ENCODE peak calls at places on chromosomes 3 and 15, in five cellular contexts. M is psoas muscle, L is vagina, C is PC-9, W is A549. V is an unnamed sample.

GRCh38 chr15:67685716-67686115 is 139.6 kb upstream of the SKOR1 start:
- DNase-seq in C (no peak), L (no peak), W (no peak), M (no peak), V (no peak)

GRCh38 chr3:78344918-78345317 is 1305.0 kb downstream of the ROBO2 start:
- DNase-seq in L (no peak), W (no peak), C (no peak), M (no peak), V (no peak)

GRCh38 chr15:33839540-33839939 is 128.8 kb upstream of the CHRM5 start:
- DNase-seq in L (no peak), W (no peak), C (no peak), M (no peak), V (no peak)

GRCh38 chr3:157231071-157231470 is 71.1 kb upstream of the CCNL1 start:
- DNase-seq in W (no peak), L (no peak), C (no peak), M (no peak), V (no peak)

GRCh38 chr3:1499694-1500093 is 406.9 kb downstream of the CNTN6 start:
- DNase-seq in C (no peak), M (no peak), L (no peak), W (no peak), V (no peak)

GRCh38 chr3:45105855-45106655 is 40.1 kb downstream of the CDCP1 start:
- DNase-seq in M (no peak), C (no peak), W (no peak), L (no peak), V (peak; percentile 74)

GRCh38 chr3:192445768-192446644 is 281.3 kb downstream of the FGF12 start:
- DNase-seq in M (no peak), L (no peak), C (no peak), W (no peak), V (no peak)

GRCh38 chr15:73575636-73576247 is 57.4 kb downstream of the NPTN start:
- DNase-seq in M (no peak), C (no peak), L (no peak), W (no peak), V (no peak)

GRCh38 chr3:17602126-17602525 is 140.3 kb downstream of the TBC1D5 start:
- DNase-seq in C (no peak), W (peak; percentile 14), M (no peak), L (no peak), V (no peak)

GRCh38 chr15:58159827-58160386 is 21.7 kb downstream of the AQP9 start:
- DNase-seq in W (no peak), C (no peak), M (no peak), L (no peak), V (no peak)

GRCh38 chr3:136979684-136980083 is 21.9 kb downstream of the IL20RB start:
- DNase-seq in C (no peak), L (no peak), M (no peak), W (no peak), V (no peak)

GRCh38 chr3:133644768-133645167 is 17.0 kb downstream of the TOPBP1 start:
- DNase-seq in W (peak; percentile 80), M (no peak), C (peak; percentile 19), L (no peak), V (no peak)

GRCh38 chr3:165128544-165128943 is 50.2 kb upstream of the SI start:
- DNase-seq in M (no peak), C (no peak), W (no peak), L (no peak), V (no peak)

GRCh38 chr15:39191871-39192281 is 389.0 kb upstream of the THBS1 start:
- DNase-seq in M (no peak), W (peak; percentile 16), L (no peak), C (peak; percentile 35), V (peak; percentile 89)

GRCh38 chr3:184639351-184639750 is 72.5 kb downstream of the MAGEF1 start:
- DNase-seq in L (no peak), W (no peak), C (no peak), M (no peak), V (no peak)

GRCh38 chr3:185519021-185519420 is 20.2 kb upstream of the TMEM41A start:
- DNase-seq in C (no peak), M (no peak), L (no peak), W (no peak), V (no peak)

GRCh38 chr3:71512000-71512399 is 71.5 kb downstream of the FOXP1 start:
- DNase-seq in L (no peak), C (no peak), W (no peak), M (no peak), V (no peak)

GRCh38 chr3:25537476-25537875 is 109.4 kb downstream of the RARB start:
- DNase-seq in M (no peak), W (no peak), L (no peak), C (no peak), V (no peak)

GRCh38 chr3:14561051-14561634 is 21.0 kb upstream of the GRIP2 start:
- DNase-seq in M (no peak), L (no peak), W (no peak), C (no peak), V (no peak)

GRCh38 chr15:68939501-68939900 is 9.2 kb downstream of the SPESP1 start:
- DNase-seq in M (no peak), L (no peak), W (no peak), C (no peak), V (no peak)

GRCh38 chr15:61115241-61115640 is 113.9 kb downstream of the RORA start:
- DNase-seq in L (no peak), W (no peak), M (no peak), C (no peak), V (no peak)

GRCh38 chr3:132083583-132084372 is 49.0 kb upstream of the CPNE4 start:
- DNase-seq in M (no peak), L (no peak), C (peak; percentile 9), W (peak; percentile 95), V (peak; percentile 33)

GRCh38 chr3:126101521-126101982 is 17.6 kb upstream of the SLC41A3 start:
- DNase-seq in M (no peak), W (no peak), L (no peak), C (no peak), V (no peak)

GRCh38 chr15:77869021-77869895 is 208.3 kb downstream of the TBC1D2B start:
- DNase-seq in C (no peak), L (no peak), M (no peak), W (no peak), V (no peak)

GRCh38 chr15:77867266-77868047 is 210.1 kb downstream of the TBC1D2B start:
- DNase-seq in C (no peak), M (no peak), L (no peak), W (no peak), V (no peak)

GRCh38 chr15:77870195-77871065 is 207.1 kb downstream of the TBC1D2B start:
- DNase-seq in C (peak; percentile 79), W (peak; percentile 78), M (peak; percentile 65), L (no peak), V (peak; percentile 51)

GRCh38 chr15:77874071-77874470 is 203.4 kb downstream of the TBC1D2B start:
- DNase-seq in M (no peak), C (no peak), L (no peak), W (no peak), V (no peak)

GRCh38 chr15:77871838-77872371 is 205.6 kb downstream of the TBC1D2B start:
- DNase-seq in C (no peak), L (no peak), M (no peak), W (no peak), V (no peak)
- H3K4me1 ChIP-seq in C (peaks cover 9% of the 10 kb centered on the region), L (no peaks in the 10 kb centered on the region), M (no peaks in the 10 kb centered on the region), W (peaks cover 7% of the 10 kb centered on the region), V (no peaks in the 10 kb centered on the region)

DNA sequence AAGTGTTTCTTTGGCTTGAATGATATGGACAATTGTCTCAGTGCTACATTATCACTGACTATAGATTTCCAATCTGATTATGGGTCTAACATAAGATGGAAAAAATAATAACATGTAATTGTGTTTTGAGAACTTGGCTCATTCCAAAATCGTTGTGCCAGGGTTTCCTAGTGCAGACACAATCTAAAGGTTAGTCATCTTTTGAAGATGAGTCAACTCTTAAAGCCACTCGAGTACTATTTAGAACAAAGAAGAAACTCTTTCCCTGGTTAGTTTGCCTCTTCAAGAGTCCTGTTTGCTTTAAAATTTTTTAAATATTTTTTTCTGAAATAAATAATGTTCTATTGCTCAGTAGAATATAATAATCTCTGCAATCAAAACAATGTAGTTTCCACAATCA is 301.0 kb downstream of the CADM2 start:
- DNase-seq in C (no peak), L (no peak), M (no peak), W (no peak), V (no peak)
- H3K4me3 ChIP-seq in C (no peak overlapping the region), L (no peak overlapping the region), M (no peak overlapping the region), W (no peak overlapping the region), V (no peak overlapping the region)

DNA sequence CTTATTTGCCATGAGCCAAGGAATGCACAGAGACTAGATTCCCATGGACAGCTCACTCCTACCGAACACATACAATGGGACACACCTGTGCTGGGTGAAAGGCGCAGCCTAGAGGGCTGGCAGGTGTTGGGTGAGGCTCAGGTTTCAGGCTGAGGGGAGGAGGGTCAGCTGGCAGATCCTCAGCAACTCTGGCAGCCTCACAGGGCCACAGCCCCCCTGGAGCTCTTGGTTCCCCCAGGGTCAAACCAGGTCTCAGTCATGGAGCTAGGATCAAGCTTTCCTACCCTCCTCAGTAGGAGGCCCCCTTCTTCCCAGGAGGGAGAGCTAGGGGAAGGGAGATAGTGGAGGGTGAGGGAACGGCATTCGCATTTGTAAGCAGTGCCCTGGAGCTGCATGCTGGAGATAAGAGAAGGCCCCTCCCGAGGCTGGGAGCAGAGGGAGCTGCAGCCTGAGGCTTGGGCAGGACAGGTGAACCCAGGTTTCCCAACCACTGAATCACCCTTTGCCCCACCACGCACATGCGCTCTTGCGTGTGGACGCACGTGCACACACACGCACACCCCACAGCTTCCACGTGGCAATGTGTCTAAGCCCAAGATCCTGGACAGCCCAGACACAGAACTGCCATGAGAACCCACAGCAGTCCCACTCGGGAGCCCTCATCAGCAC is 26.3 kb upstream of the TFRC start:
- DNase-seq in L (no peak), W (no peak), M (no peak), C (peak; percentile 94), V (no peak)
- H3K4me1 ChIP-seq in L (no peaks in the 10 kb centered on the region), W (peaks cover 5% of the 10 kb centered on the region), M (no peaks in the 10 kb centered on the region), C (peaks cover 52% of the 10 kb centered on the region), V (no peaks in the 10 kb centered on the region)

GRCh38 chr15:78037779-78038305 is 39.7 kb downstream of the TBC1D2B start:
- DNase-seq in W (no peak), C (no peak), M (no peak), L (no peak), V (no peak)

GRCh38 chr15:78035319-78035718 is 42.2 kb downstream of the TBC1D2B start:
- DNase-seq in C (no peak), W (no peak), L (no peak), M (no peak), V (no peak)

GRCh38 chr15:78034495-78035191 is 42.9 kb downstream of the TBC1D2B start:
- DNase-seq in C (no peak), L (no peak), M (no peak), W (no peak), V (no peak)

GRCh38 chr15:78037328-78037727 is 40.2 kb downstream of the TBC1D2B start:
- DNase-seq in L (no peak), W (no peak), C (no peak), M (no peak), V (no peak)

DNA sequence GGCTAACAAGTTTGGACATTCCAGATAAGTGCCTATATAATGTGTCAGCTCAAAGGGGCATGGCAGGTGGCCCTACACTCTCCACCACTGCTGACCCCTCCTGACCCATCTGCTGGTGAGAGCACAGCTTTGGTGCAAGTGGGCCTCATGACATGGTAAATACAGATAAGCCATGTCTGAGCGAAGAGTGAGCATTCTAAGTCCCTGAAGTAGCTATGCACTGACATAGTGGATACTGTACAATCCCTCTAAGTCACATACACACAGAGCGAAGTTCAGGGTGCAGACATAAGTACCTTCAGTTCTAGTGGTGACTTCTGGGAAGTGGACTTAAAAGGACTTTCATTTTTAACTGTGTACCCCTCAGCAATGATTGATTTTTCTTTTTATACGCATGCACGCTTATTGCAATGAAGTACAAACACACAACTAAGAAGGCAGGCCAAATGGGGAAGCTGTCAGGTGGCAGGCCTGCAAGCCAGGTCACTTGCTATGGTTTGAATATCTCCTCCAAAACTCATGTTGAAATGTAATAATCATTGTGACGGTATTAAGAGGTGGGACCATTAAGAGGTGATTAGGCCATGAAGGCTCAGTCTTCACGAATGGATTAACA is 41.5 kb downstream of the TBC1D2B start:
- DNase-seq in W (no peak), L (no peak), M (no peak), C (no peak), V (no peak)
- H3K4me3 ChIP-seq in W (no peak overlapping the region), L (no peak overlapping the region), M (no peak overlapping the region), C (no peak overlapping the region), V (no peak overlapping the region)

V was measured in SJSA1.